ENCODE peak calls at places on chromosomes 12 and 14, in four cellular contexts. H is H1, J is Peyer's patch, M is GM12878. Y is an unnamed sample.

GRCh38 chr12:130712346-130713065 is 3.6 kb downstream of the RIMBP2 start:
- DNase-seq in H (no peak), J (no peak), M (no peak), Y (peak; percentile 52)

GRCh38 chr14:101876539-101876938 is 87.8 kb upstream of the DYNC1H1 start:
- DNase-seq in H (no peak), J (no peak), M (peak; percentile 75), Y (peak; percentile 97)

GRCh38 chr12:11684393-11684792 is 34.9 kb downstream of the ETV6 start:
- DNase-seq in H (no peak), J (no peak), M (no peak), Y (no peak)

GRCh38 chr12:107533218-107533617 is 152.4 kb upstream of the PWP1 start:
- DNase-seq in H (no peak), J (no peak), M (peak; percentile 17), Y (no peak)

GRCh38 chr12:2382391-2383155 is 329.8 kb downstream of the CACNA1C start:
- DNase-seq in H (no peak), J (no peak), M (no peak), Y (no peak)

GRCh38 chr14:50230601-50231474 is 540 bp downstream of the SOS2 start:
- DNase-seq in H (no peak), J (peak; percentile 78), M (peak; percentile 36), Y (peak; percentile 59)

GRCh38 chr12:126212827-126213226 is 1147.6 kb downstream of the AACS start:
- DNase-seq in H (no peak), J (no peak), M (no peak), Y (no peak)

GRCh38 chr14:105064721-105065143 is 498 bp downstream of the GPR132 start:
- DNase-seq in H (no peak), J (no peak), M (no peak), Y (no peak)

GRCh38 chr14:90294872-90295271 is 36.9 kb downstream of the NRDE2 start:
- DNase-seq in H (no peak), J (no peak), M (no peak), Y (no peak)

GRCh38 chr12:74598819-74599218 is 61.2 kb downstream of the ATXN7L3B start:
- DNase-seq in H (no peak), J (no peak), M (no peak), Y (no peak)

GRCh38 chr12:120725151-120725658 is 421 bp upstream of the ACADS start:
- DNase-seq in H (no peak), J (no peak), M (no peak), Y (no peak)

GRCh38 chr12:132771126-132771838 is 9.7 kb upstream of the ANKLE2 start:
- DNase-seq in H (no peak), J (no peak), M (no peak), Y (no peak)

GRCh38 chr12:95386056-95386455 is 87.9 kb upstream of the METAP2 start:
- DNase-seq in H (no peak), J (no peak), M (no peak), Y (no peak)

GRCh38 chr14:59228416-59228815 is 39.9 kb downstream of the DAAM1 start:
- DNase-seq in H (no peak), J (no peak), M (no peak), Y (no peak)

DNA sequence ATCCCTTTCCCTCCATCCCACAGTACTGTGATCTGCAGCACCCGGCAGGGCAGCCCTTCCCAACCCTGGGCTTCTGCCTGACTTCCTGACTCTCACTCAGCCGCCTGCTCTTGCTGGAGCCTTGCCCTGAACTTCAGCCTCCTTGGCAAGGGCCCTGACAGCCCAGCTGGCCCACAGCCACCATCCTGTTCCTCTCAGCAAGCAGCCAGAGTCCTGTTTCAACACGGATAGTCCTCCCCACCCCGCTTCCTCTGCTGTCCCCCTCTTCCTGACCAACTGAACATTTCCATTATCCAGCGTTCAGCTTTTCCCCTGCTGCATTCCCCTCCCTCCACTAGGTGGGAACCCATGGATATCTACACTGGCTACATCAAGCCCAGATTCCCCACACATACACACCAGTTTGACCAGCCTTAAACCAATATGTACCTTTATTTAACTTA is 74.0 kb upstream of the MDM1 start:
- DNase-seq in H (no peak), J (peak; percentile 88), M (no peak), Y (peak; percentile 89)
- TF ChIP-seq CTCF in H (peak; percentile 37), J (peak; percentile 21), M (no peak), Y (peak; percentile 55)

DNA sequence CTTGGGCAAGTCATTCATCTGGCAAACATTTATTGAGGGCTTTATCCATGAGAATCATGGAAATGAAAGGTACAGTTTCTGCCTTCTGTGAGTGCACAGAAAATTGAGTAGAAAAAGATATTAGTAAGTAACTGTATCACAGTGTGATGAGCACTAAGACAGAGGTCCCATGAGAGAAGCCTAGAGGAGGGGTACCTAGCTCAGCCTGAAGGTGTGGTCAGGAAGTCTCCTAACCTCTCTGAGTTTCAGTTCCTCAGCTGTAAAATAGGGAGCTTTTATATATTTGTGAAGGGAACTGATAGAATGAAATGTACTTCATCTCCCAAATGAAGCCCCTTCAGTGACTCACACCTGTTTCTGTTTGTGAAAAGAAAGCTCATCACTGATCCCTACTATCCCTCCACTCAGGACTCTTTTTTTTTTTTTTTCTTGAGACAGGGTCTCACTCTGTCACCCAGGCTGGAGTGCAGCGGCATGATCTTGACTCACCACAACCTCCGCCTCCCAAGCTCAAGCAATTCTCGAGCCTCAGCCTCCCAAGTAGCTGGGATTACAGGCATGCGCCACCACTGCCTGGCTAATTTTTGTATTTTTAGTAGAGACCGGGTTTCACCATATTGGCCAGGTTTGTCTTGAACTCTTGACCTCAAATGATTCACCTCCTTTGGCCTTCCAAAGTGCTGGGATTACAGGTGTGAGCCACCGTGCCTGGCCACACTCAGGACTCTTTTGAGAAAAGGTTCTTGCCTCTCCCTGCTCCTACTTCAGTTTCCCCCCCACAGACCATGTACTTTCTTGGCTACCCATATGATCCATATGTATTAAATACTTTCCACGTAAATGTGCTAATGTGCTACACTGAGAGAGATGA is 93.7 kb upstream of the FUT8 start:
- DNase-seq in H (no peak), J (no peak), M (peak; percentile 80), Y (no peak)
- TF ChIP-seq POLR2A in H (no peak), J (no peak), M (no peak), Y (no peak)

DNA sequence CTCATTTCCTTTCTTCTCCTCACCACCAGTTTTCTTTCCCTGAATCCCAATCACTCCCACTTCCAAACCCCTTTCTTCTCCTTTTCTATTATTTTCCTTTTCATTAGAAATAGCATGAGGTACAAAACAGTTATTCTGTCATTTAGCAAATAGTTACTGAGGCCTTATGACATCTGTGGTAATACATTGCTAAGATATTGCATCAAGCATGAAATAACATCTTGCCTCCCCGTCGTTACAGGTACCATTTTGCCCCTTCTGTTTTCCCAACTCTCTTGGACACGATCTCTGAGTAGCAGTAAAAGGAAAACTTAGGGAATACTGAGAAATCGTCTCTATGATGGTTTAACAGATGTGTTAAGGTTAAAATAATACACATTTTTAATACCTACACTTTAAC is 175.8 kb upstream of the SOX5 start:
- DNase-seq in H (no peak), J (no peak), M (no peak), Y (no peak)
- TF ChIP-seq CTCF in H (no peak), J (no peak), M (no peak), Y (no peak)

GRCh38 chr14:24164591-24164991 is 3.5 kb downstream of the IRF9 start:
- DNase-seq in H (no peak), J (peak; percentile 35), M (no peak), Y (no peak)

GRCh38 chr14:24162083-24162482 is 1.0 kb downstream of the IRF9 start:
- DNase-seq in H (no peak), J (peak; percentile 37), M (no peak), Y (peak; percentile 67)

GRCh38 chr14:24160499-24160849 is 591 bp upstream of the IRF9 start:
- DNase-seq in H (no peak), J (no peak), M (no peak), Y (no peak)

GRCh38 chr14:24159777-24160498 is 1.1 kb upstream of the IRF9 start:
- DNase-seq in H (no peak), J (peak; percentile 50), M (no peak), Y (no peak)

DNA sequence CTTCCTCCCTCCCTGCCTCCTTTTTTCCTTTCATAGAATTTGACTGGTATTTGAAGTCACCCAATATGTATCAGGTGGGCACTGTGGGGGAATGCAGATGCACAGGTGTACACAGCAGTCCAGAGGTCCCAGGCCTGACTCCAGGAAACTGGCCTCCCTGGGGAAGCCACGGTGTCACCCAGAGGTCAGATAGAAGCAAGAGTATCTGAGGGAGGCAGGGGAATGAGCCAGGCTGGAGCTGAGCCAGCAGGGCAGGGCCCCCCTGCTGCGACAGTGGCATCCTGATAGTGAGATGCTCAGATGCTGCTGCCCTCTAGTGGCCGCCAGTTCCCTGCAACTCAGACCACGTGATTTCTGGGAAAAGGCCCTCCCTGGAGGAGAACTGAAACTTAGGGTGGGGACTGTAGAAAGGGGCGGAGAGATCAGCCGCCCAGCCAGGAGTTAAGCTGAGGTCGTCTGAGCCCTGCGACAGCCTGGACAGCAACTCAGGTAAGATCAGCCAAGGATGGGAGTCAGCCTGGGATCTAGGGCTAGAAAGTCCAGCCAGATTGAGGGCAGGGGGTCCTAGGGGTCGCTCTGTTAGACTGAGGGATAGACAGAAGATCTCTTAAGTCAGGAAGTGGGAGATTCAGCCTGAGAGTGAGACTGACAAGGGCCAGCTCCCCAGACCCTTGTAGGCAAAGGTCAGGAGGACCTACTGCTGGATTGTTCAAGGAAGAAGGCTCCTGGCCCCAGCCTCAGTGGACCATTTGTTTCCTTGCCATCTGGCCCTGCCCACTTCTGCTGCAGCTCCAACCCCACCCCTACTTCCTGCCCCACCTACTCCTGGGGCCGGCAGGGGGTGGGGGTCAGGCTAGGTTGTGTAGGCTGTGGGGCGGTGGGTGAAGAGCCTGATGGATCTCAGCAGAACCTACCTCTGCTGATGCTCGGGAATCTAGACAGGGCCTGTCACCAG is at the start of gene IRF9:
- DNase-seq in H (peak; percentile 94), J (peak; percentile 97), M (peak; percentile 98), Y (peak; percentile 99)
- TF ChIP-seq POLR2A in H (peak; percentile 48), J (peak; percentile 68), M (peak; percentile 98), Y (peak; percentile 69)

GRCh38 chr14:32342151-32342853 is 13.2 kb downstream of the AKAP6 start:
- DNase-seq in H (no peak), J (no peak), M (no peak), Y (no peak)

GRCh38 chr14:32349322-32349721 is 20.2 kb downstream of the AKAP6 start:
- DNase-seq in H (no peak), J (no peak), M (no peak), Y (no peak)

GRCh38 chr14:32342854-32343200 is 13.7 kb downstream of the AKAP6 start:
- DNase-seq in H (no peak), J (no peak), M (no peak), Y (no peak)

GRCh38 chr14:32343926-32344430 is 14.9 kb downstream of the AKAP6 start:
- DNase-seq in H (no peak), J (no peak), M (no peak), Y (no peak)

DNA sequence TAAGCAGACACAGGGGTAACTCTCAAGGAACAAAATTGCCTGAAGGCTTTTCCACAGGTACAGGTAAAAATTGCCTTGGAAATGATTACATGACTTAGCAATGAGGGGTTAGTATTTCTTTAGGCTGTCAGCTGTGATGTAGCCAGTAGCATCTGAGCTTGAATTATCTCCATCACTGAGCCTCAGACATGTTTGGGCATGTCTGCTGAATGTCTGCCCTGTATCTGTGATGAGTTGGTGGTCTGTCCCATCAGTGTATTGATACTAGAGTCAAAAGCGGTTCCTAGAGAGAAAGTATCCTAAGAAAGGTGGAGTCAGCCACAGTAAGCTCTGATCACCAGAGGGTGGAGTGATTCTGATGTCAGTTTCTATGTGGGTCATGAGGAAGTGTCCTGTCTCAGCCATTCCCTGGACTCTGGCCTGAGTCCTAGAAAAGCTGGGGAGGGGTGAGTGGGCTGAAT is 16.2 kb downstream of the AKAP6 start:
- DNase-seq in H (no peak), J (no peak), M (no peak), Y (no peak)
- TF ChIP-seq CTCF in H (no peak), J (no peak), M (no peak), Y (no peak)